ENCODE peak calls at places on chromosome 1, in nine cellular contexts. C is RWPE1, Q is fibroblast of pulmonary artery, K is AG09319, Z is endodermal cell, O is MM.1S, D is fibroblast of lung, T is glutamatergic neuron, E is cardiac fibroblast. B is an unnamed sample.

GRCh38 chr1:115114308-115114707 is 25.0 kb upstream of the TSPAN2 start:
- DNase-seq in T (no peak), C (no peak), Z (no peak), K (no peak), Q (peak; percentile 26), O (peak; percentile 9), E (peak; percentile 48), D (peak; percentile 52), B (no peak)

GRCh38 chr1:29669912-29670311 is 433.6 kb downstream of the PTPRU start:
- DNase-seq in C (no peak), Q (no peak), E (no peak), Z (peak; percentile 19), T (no peak), K (no peak), D (no peak), O (no peak), B (no peak)

GRCh38 chr1:25701030-25701785 is 84.6 kb downstream of the MAN1C1 start:
- DNase-seq in O (no peak), K (no peak), T (no peak), E (no peak), Q (no peak), D (no peak), C (no peak), Z (peak; percentile 36), B (no peak)

GRCh38 chr1:73161418-73161817 is 879.1 kb upstream of the NEGR1 start:
- DNase-seq in Q (no peak), E (no peak), T (no peak), Z (no peak), K (no peak), D (peak; percentile 0), O (peak; percentile 51), C (no peak), B (no peak)

GRCh38 chr1:162993866-162994265 is 75.3 kb upstream of the RGS4 start:
- DNase-seq in Z (no peak), T (no peak), Q (no peak), K (no peak), C (no peak), D (no peak), O (no peak), E (no peak), B (peak; percentile 65)

GRCh38 chr1:201267481-201268229 is 15.7 kb upstream of the PKP1 start:
- DNase-seq in Z (peak; percentile 25), D (peak; percentile 80), T (no peak), C (no peak), Q (peak; percentile 48), O (no peak), K (no peak), E (no peak), B (peak; percentile 63)

GRCh38 chr1:167635233-167635648 is 5.2 kb downstream of the RCSD1 start:
- DNase-seq in Z (peak; percentile 83), K (no peak), T (peak; percentile 27), E (peak; percentile 75), O (no peak), Q (peak; percentile 54), C (no peak), D (peak; percentile 26), B (no peak)

GRCh38 chr1:151680391-151680790 is 36.2 kb downstream of the CELF3 start:
- DNase-seq in E (peak; percentile 3), Q (peak; percentile 16), C (peak; percentile 60), Z (no peak), T (no peak), O (no peak), D (peak; percentile 59), K (no peak), B (peak; percentile 3)

GRCh38 chr1:205849619-205850355 is at the start of gene PM20D1:
- DNase-seq in C (no peak), E (peak; percentile 77), Z (peak; percentile 58), D (peak; percentile 70), Q (peak; percentile 43), T (peak; percentile 78), K (peak; percentile 27), O (peak; percentile 100), B (peak; percentile 83)

GRCh38 chr1:204828352-204828850 is 42.3 kb upstream of the NFASC start:
- DNase-seq in O (peak; percentile 45), D (peak; percentile 67), C (peak; percentile 79), T (peak; percentile 92), K (peak; percentile 41), E (peak; percentile 38), Z (peak; percentile 96), Q (peak; percentile 8), B (peak; percentile 76)

GRCh38 chr1:28888915-28889314 is 25.5 kb upstream of the EPB41 start:
- DNase-seq in O (no peak), Z (no peak), E (no peak), K (no peak), Q (no peak), T (no peak), D (no peak), C (no peak), B (no peak)

GRCh38 chr1:112263464-112263863 is 132.6 kb upstream of the CTTNBP2NL start:
- DNase-seq in Q (peak; percentile 80), T (no peak), O (no peak), D (peak; percentile 43), Z (no peak), K (no peak), C (peak; percentile 3), E (peak; percentile 85), B (peak; percentile 19)

GRCh38 chr1:33180226-33181037 is 1.4 kb downstream of the TRIM62 start:
- DNase-seq in K (peak; percentile 50), Q (peak; percentile 80), D (peak; percentile 85), T (peak; percentile 94), O (peak; percentile 93), C (peak; percentile 95), Z (peak; percentile 97), E (peak; percentile 90), B (peak; percentile 78)

GRCh38 chr1:101027194-101027772 is 1.7 kb upstream of the DPH5 start:
- DNase-seq in Z (no peak), T (no peak), C (no peak), K (no peak), O (no peak), D (no peak), Q (no peak), E (no peak), B (no peak)

GRCh38 chr1:172870901-172871606 is 179.7 kb downstream of the TNFSF18 start:
- DNase-seq in C (no peak), Z (no peak), Q (no peak), O (peak; percentile 30), K (no peak), D (peak; percentile 37), E (no peak), T (no peak), B (no peak)

GRCh38 chr1:153099646-153100045 is 5.3 kb upstream of the SPRR2E start:
- DNase-seq in D (no peak), E (no peak), O (no peak), Q (no peak), C (no peak), K (no peak), Z (no peak), T (no peak), B (no peak)

GRCh38 chr1:157115851-157116734 is 16.5 kb upstream of the ETV3L start:
- DNase-seq in E (no peak), Z (peak; percentile 48), O (no peak), T (no peak), D (no peak), C (no peak), K (no peak), Q (no peak), B (no peak)

GRCh38 chr1:3073520-3074296 is 4.7 kb downstream of the PRDM16 start:
- DNase-seq in E (no peak), C (no peak), D (peak; percentile 14), K (no peak), Z (peak; percentile 64), Q (no peak), T (no peak), O (no peak), B (no peak)

GRCh38 chr1:175413367-175413766 is 220.8 kb upstream of the KIAA0040 start:
- DNase-seq in T (no peak), C (no peak), Q (no peak), K (no peak), D (no peak), O (no peak), E (no peak), Z (no peak), B (no peak)

GRCh38 chr1:59552001-59552400 is 255.1 kb downstream of the FGGY start:
- DNase-seq in Q (no peak), K (no peak), C (no peak), T (no peak), D (no peak), E (no peak), Z (no peak), O (no peak), B (no peak)

GRCh38 chr1:93846151-93846928 is 32.7 kb downstream of the DNTTIP2 start:
- DNase-seq in D (peak; percentile 82), Z (peak; percentile 96), K (no peak), T (peak; percentile 93), E (peak; percentile 82), C (peak; percentile 77), Q (peak; percentile 82), O (peak; percentile 79), B (peak; percentile 71)
- TF ChIP-seq CTCF in D (no peak), Z (peak; percentile 57), K (peak; percentile 30), T (peak; percentile 2), E (peak; percentile 39), C (peak; percentile 46), Q (peak; percentile 30), O (peak; percentile 18), B (peak; percentile 32)

GRCh38 chr1:82775402-82776000 is 974.8 kb downstream of the ADGRL2 start:
- DNase-seq in O (no peak), E (peak; percentile 29), Z (peak; percentile 88), Q (peak; percentile 46), T (peak; percentile 80), D (peak; percentile 17), C (peak; percentile 6), K (no peak), B (peak; percentile 9)
- TF ChIP-seq CTCF in O (peak; percentile 37), E (peak; percentile 58), Z (peak; percentile 89), Q (peak; percentile 44), T (peak; percentile 87), D (no peak), C (peak; percentile 31), K (peak; percentile 36), B (peak; percentile 51)

DNA sequence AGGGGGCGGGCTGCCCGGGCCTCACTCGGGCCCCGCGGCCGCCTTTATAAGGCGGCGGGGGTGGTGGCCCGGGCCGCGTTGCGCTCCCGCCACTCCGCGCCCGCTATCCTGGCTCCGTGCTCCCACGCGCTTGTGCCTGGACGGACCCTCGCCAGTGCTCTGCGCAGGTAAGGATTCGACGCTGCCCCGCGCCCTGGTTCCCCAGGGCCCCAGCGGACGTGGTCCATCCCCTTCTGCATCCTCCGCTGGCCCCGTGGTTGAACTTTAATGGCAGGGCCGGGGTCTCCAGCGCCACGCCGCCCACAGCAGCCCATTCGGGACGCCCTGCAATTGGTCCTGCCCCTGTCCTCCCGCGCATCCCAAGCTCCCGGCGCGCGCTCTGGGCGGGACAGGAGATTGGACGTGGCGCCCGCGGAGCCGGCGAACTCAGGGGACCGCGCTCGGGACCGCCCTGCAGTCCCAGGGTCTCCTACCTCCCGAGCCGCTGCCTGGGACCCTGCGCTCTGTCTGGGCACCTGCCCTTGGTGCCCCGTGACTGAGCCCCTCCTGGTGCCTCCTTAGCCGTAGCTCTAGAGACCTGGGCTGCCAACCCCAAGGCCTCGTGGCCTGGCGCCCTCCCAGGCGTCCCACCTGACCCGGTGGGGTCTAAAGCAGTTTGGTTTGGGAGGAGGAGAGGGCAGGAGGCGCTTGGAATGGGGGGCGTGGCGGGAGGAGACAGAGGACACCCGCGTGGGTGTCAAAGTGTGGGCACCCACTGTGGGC is at the start of gene ALPL:
- DNase-seq in D (no peak), K (no peak), Q (no peak), T (no peak), O (no peak), C (no peak), Z (peak; percentile 84), E (no peak), B (no peak)
- TF ChIP-seq CTCF in D (no peak), K (no peak), Q (no peak), T (no peak), O (no peak), C (peak; percentile 10), Z (no peak), E (no peak), B (no peak)

GRCh38 chr1:23796466-23797271 is 3.9 kb downstream of the GALE start:
- DNase-seq in C (no peak), D (no peak), T (no peak), Q (no peak), Z (peak; percentile 78), O (no peak), E (no peak), K (no peak), B (no peak)
- TF ChIP-seq CTCF in C (no peak), D (no peak), T (no peak), Q (no peak), Z (peak; percentile 63), O (no peak), E (no peak), K (no peak), B (no peak)

B was measured in AG10803.